ENCODE peak calls at places on chromosomes 5 and 9, in four cellular contexts. G is brain microvascular endothelial cell; Y is CD8-positive, alpha-beta T cell; Q is right cardiac atrium. R is an unnamed sample.

GRCh38 chr9:99109522-99109921 is 4.6 kb downstream of the TGFBR1 start:
- DNase-seq in G (no peak), Y (no peak), Q (no peak), R (no peak)

GRCh38 chr5:156295434-156295833 is 31.5 kb upstream of the SGCD start:
- DNase-seq in G (no peak), Y (no peak), Q (no peak), R (no peak)

GRCh38 chr5:149133795-149134777 is 7.2 kb upstream of the ABLIM3 start:
- DNase-seq in G (peak; percentile 82), Y (no peak), Q (peak; percentile 84), R (no peak)

GRCh38 chr9:70949239-70949638 is 172.2 kb downstream of the TRPM3 start:
- DNase-seq in G (no peak), Y (no peak), Q (no peak), R (no peak)

GRCh38 chr5:14250094-14250777 is 107.1 kb downstream of the TRIO start:
- DNase-seq in G (peak; percentile 62), Y (no peak), Q (peak; percentile 69), R (no peak)

GRCh38 chr9:36029765-36030528 is 6.8 kb upstream of the RECK start:
- DNase-seq in G (peak; percentile 83), Y (no peak), Q (no peak), R (no peak)

GRCh38 chr5:33401482-33402390 is 39.0 kb upstream of the TARS1 start:
- DNase-seq in G (peak; percentile 48), Y (no peak), Q (no peak), R (no peak)

GRCh38 chr5:171667341-171668096 is 118.1 kb upstream of the SMIM23 start:
- DNase-seq in G (peak; percentile 84), Y (no peak), Q (peak; percentile 69), R (no peak)

GRCh38 chr5:157366741-157367684 is 93.0 kb upstream of the NIPAL4 start:
- DNase-seq in G (peak; percentile 77), Y (no peak), Q (peak; percentile 57), R (no peak)

GRCh38 chr9:73204910-73205309 is 53.2 kb downstream of the ANXA1 start:
- DNase-seq in G (no peak), Y (no peak), Q (no peak), R (no peak)

GRCh38 chr9:120820095-120820494 is 22.6 kb downstream of the PSMD5 start:
- DNase-seq in G (no peak), Y (no peak), Q (no peak), R (no peak)

GRCh38 chr5:53027913-53028312 is 38.8 kb downstream of the ITGA2 start:
- DNase-seq in G (peak; percentile 62), Y (no peak), Q (peak; percentile 36), R (no peak)

GRCh38 chr5:36948041-36948440 is 71.5 kb downstream of the NIPBL start:
- DNase-seq in G (peak; percentile 29), Y (no peak), Q (no peak), R (no peak)

GRCh38 chr5:146716636-146717035 is 161.9 kb downstream of the PPP2R2B start:
- DNase-seq in G (no peak), Y (no peak), Q (no peak), R (no peak)

GRCh38 chr5:96123418-96123817 is 161.8 kb upstream of the ELL2 start:
- DNase-seq in G (no peak), Y (no peak), Q (no peak), R (no peak)

GRCh38 chr9:2286306-2286705 is 271.2 kb downstream of the SMARCA2 start:
- DNase-seq in G (no peak), Y (no peak), Q (no peak), R (no peak)

GRCh38 chr9:130918102-130918869 is 20.8 kb downstream of the FIBCD1 start:
- DNase-seq in G (no peak), Y (no peak), Q (no peak), R (no peak)

GRCh38 chr9:130918870-130919558 is 20.0 kb downstream of the FIBCD1 start:
- DNase-seq in G (no peak), Y (no peak), Q (no peak), R (no peak)

GRCh38 chr9:130920233-130920632 is 18.8 kb downstream of the FIBCD1 start:
- DNase-seq in G (no peak), Y (no peak), Q (no peak), R (no peak)

GRCh38 chr9:130920762-130921482 is 18.1 kb downstream of the FIBCD1 start:
- DNase-seq in G (no peak), Y (no peak), Q (no peak), R (no peak)

DNA sequence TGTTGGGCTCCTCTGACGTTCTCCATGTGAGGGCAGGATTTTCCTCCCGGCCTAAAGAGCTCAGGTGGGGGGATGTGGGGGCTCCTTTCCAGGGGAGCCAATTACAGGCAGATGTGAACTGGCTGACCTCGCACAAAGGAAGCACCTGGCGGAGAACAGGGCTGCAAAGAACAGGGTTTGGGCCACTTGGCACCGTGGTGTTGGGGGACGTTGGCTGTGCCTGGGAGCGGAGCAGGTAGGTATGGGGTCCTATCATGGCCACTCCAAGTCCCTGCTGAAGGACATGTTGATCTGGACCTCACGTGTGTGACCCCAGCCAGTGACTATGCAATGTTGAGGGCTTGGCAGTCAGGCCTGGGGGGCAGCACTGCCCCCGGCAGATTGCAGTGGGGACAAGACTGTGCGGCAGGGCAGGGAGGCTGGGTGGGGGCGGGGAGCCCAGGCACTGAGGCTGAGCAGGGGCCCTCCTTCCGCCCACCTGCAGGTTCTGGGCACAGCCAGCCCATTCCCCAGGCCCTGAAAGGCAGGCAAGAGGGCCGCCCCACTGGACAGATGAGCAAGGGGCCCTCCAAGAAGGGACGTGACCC is 19.4 kb downstream of the FIBCD1 start:
- DNase-seq in G (no peak), Y (no peak), Q (no peak), R (no peak)
- H3K4me3 ChIP-seq in G (no peak overlapping the region), Y (no peak overlapping the region), Q (no peak overlapping the region), R (no peak overlapping the region)

GRCh38 chr9:114399381-114399780 is 11.6 kb upstream of the AKNA start:
- DNase-seq in G (no peak), Y (no peak), Q (no peak), R (no peak)
- H3K27ac ChIP-seq in G (no peak overlapping the region), Y (no peak overlapping the region), Q (no peak overlapping the region), R (no peak overlapping the region)

GRCh38 chr9:12813960-12814876 is 39.4 kb downstream of the LURAP1L start:
- DNase-seq in G (peak; percentile 99), Y (no peak), Q (peak; percentile 31), R (no peak)
- H3K4me3 ChIP-seq in G (peak overlapping the region; percentile 32), Y (no peak overlapping the region), Q (no peak overlapping the region), R (no peak overlapping the region)

DNA sequence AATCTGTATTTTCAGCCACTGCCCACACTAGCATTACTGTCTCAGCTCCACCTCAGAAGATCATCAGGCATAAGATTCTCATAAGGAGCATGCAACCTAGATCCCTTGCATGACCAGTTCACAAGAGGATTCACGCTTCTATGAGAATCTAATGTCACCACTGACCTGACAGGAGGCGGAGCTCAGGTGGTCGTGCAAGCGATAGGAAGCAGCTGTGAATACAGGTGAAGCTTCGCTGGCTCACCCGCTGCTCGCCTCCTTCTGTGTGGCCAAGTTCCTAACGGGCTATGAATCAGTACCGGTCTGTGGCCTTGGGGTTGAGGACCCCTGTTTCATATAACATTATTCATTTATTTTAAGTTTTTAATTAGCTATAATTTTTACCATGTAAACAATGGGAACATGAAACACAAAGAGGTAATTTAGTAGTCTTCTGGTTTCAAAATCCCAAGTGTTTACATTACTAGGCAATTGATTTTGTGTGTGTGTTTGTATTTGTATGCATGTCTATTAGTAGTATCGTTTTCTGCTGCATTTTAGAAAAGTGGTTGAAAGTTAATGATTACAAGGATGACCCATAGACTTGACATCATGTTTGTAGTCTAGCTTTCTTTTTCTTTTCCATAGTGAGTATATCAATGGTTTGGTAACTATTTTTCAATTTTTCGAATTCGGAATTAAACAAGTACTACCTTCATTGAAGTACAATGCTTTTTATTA is 159.4 kb downstream of the TENT4A start:
- DNase-seq in G (no peak), Y (no peak), Q (no peak), R (no peak)
- H3K27ac ChIP-seq in G (no peak overlapping the region), Y (no peak overlapping the region), Q (no peak overlapping the region), R (no peak overlapping the region)

GRCh38 chr5:159095882-159096554 is 3.7 kb downstream of the EBF1 start:
- DNase-seq in G (no peak), Y (no peak), Q (no peak), R (no peak)
- H3K4me3 ChIP-seq in G (peak overlapping the region; percentile 68), Y (no peak overlapping the region), Q (peak overlapping the region; percentile 69), R (no peak overlapping the region)